ENCODE peak calls at places on chromosomes 13 and 19, in ten cellular contexts. Q, F, R, D, N, Y, J, M, X and L are unnamed samples.

GRCh38 chr13:30615851-30616311 is 1.8 kb upstream of the USPL1 start:
- DNase-seq in Y (no peak), J (no peak), N (no peak), F (no peak), M (no peak), R (no peak), Q (no peak), X (no peak), D (no peak), L (peak; percentile 55)

GRCh38 chr13:40786568-40786996 is 2.8 kb upstream of the SLC25A15 start:
- DNase-seq in M (no peak), N (no peak), X (no peak), R (no peak), F (no peak), J (peak; percentile 8), Y (no peak), Q (no peak), D (no peak), L (peak; percentile 3)

GRCh38 chr19:28932446-28932845 is 280.5 kb downstream of the UQCRFS1 start:
- DNase-seq in D (no peak), Q (no peak), R (no peak), X (no peak), M (no peak), N (no peak), F (no peak), J (no peak), Y (no peak), L (no peak)

GRCh38 chr13:33799950-33800592 is 17.9 kb upstream of the RFC3 start:
- DNase-seq in Y (no peak), M (no peak), R (peak; percentile 33), F (no peak), J (no peak), D (peak; percentile 33), X (peak; percentile 52), Q (no peak), N (no peak), L (no peak)

GRCh38 chr13:59176775-59177174 is 987.0 kb downstream of the DIAPH3 start:
- DNase-seq in Y (no peak), F (no peak), R (no peak), X (no peak), J (peak; percentile 30), M (no peak), N (no peak), Q (no peak), D (peak; percentile 30), L (no peak)

GRCh38 chr13:39016789-39017188 is 21.1 kb downstream of the PROSER1 start:
- DNase-seq in J (no peak), M (no peak), R (peak; percentile 68), F (no peak), X (peak; percentile 72), Y (peak; percentile 38), D (peak; percentile 61), Q (no peak), N (peak; percentile 5), L (peak; percentile 25)

GRCh38 chr19:55546822-55547614 is 1.7 kb upstream of the SBK3 start:
- DNase-seq in N (no peak), R (peak; percentile 42), M (peak; percentile 89), Y (no peak), D (no peak), J (no peak), F (peak; percentile 69), X (peak; percentile 26), Q (peak; percentile 5), L (no peak)

GRCh38 chr19:41415154-41415571 is 12.0 kb downstream of the B3GNT8 start:
- DNase-seq in F (no peak), N (no peak), X (no peak), R (no peak), M (no peak), D (no peak), J (no peak), Q (peak; percentile 90), Y (no peak), L (no peak)

GRCh38 chr13:84139561-84140158 is 257.4 kb upstream of the SLITRK1 start:
- DNase-seq in D (no peak), M (no peak), J (no peak), Q (no peak), R (no peak), X (no peak), N (no peak), Y (no peak), F (no peak), L (no peak)

GRCh38 chr19:17078920-17079709 is 3.5 kb downstream of the MYO9B start:
- DNase-seq in Y (no peak), F (no peak), N (no peak), R (peak; percentile 51), X (peak; percentile 52), Q (no peak), M (no peak), J (no peak), D (no peak), L (peak; percentile 50)

GRCh38 chr13:67308004-67308772 is 78.1 kb upstream of the PCDH9 start:
- DNase-seq in F (no peak), Q (no peak), N (no peak), M (no peak), X (no peak), R (no peak), J (no peak), Y (no peak), D (no peak), L (peak; percentile 38)

GRCh38 chr19:45973564-45974338 is at the start of gene NOVA2:
- DNase-seq in J (peak; percentile 96), N (peak; percentile 86), F (peak; percentile 29), M (peak; percentile 90), X (peak; percentile 95), Q (no peak), R (peak; percentile 96), D (peak; percentile 91), Y (peak; percentile 62), L (no peak)

GRCh38 chr13:24693862-24694471 is 13.8 kb downstream of the ATP12A start:
- DNase-seq in J (peak; percentile 82), M (no peak), N (peak; percentile 61), Y (peak; percentile 21), Q (peak; percentile 10), F (no peak), D (peak; percentile 78), X (peak; percentile 61), R (peak; percentile 86), L (peak; percentile 51)

GRCh38 chr13:98228661-98229349 is 51.7 kb upstream of the RNF113B start:
- DNase-seq in J (no peak), Q (no peak), F (no peak), R (no peak), X (no peak), N (no peak), M (no peak), D (no peak), Y (no peak), L (no peak)

GRCh38 chr13:43223206-43223605 is 199.8 kb downstream of the DNAJC15 start:
- DNase-seq in Y (no peak), X (no peak), J (no peak), M (no peak), R (no peak), Q (no peak), N (no peak), F (no peak), D (no peak), L (no peak)

GRCh38 chr13:100131863-100132574 is 43.1 kb downstream of the PCCA start:
- DNase-seq in Y (no peak), R (no peak), X (peak; percentile 6), M (no peak), N (no peak), Q (no peak), J (no peak), D (no peak), F (no peak), L (peak; percentile 82)

GRCh38 chr13:76830805-76831204 is 55.4 kb downstream of the KCTD12 start:
- DNase-seq in Y (peak; percentile 65), X (peak; percentile 56), D (no peak), R (no peak), F (no peak), J (no peak), M (no peak), Q (no peak), N (no peak), L (no peak)

GRCh38 chr13:98454389-98454881 is 122.5 kb downstream of the STK24 start:
- DNase-seq in R (no peak), Q (peak; percentile 9), D (no peak), M (no peak), J (no peak), X (peak; percentile 55), F (no peak), N (no peak), Y (peak; percentile 71), L (peak; percentile 47)

GRCh38 chr19:42066075-42066754 is 3.8 kb downstream of the GRIK5 start:
- DNase-seq in R (peak; percentile 70), Q (no peak), Y (no peak), X (peak; percentile 78), F (no peak), D (peak; percentile 67), M (no peak), J (peak; percentile 68), N (no peak), L (no peak)

GRCh38 chr19:2207008-2207407 is 29.1 kb downstream of the PLEKHJ1 start:
- DNase-seq in D (no peak), X (no peak), Q (no peak), M (no peak), R (no peak), Y (no peak), N (no peak), F (no peak), J (no peak), L (no peak)

GRCh38 chr13:49635599-49636433 is 7.5 kb downstream of the ARL11 start:
- DNase-seq in M (no peak), Y (no peak), X (peak; percentile 29), Q (no peak), F (no peak), D (no peak), R (no peak), J (peak; percentile 85), N (no peak), L (no peak)